ENCODE peak calls at places on chromosomes 7 and 10, in four cellular contexts. One of them, this sample, is unnamed.

GRCh38 chr7:76364198-76364584 is 5.4 kb upstream of the YWHAG start:
- DNase-seq in CD8-positive, alpha-beta T cell: no peak
- DNase-seq in lower leg skin: no peak
- DNase-seq in neural crest cell: no peak
- DNase-seq in this sample: no peak

GRCh38 chr10:73911553-73912004 is 647 bp downstream of the PLAU start:
- DNase-seq in CD8-positive, alpha-beta T cell: no peak
- DNase-seq in lower leg skin: peak
- DNase-seq in neural crest cell: no peak
- DNase-seq in this sample: no peak

GRCh38 chr10:10824611-10825148 is 193.0 kb upstream of the CELF2 start:
- DNase-seq in CD8-positive, alpha-beta T cell: no peak
- DNase-seq in lower leg skin: no peak
- DNase-seq in neural crest cell: no peak
- DNase-seq in this sample: no peak

GRCh38 chr7:71559214-71559613 is 427.3 kb downstream of the GALNT17 start:
- DNase-seq in CD8-positive, alpha-beta T cell: no peak
- DNase-seq in lower leg skin: no peak
- DNase-seq in neural crest cell: no peak
- DNase-seq in this sample: no peak

GRCh38 chr10:43881657-43882056 is 233.0 kb upstream of the ZNF32 start:
- DNase-seq in CD8-positive, alpha-beta T cell: no peak
- DNase-seq in lower leg skin: peak
- DNase-seq in neural crest cell: no peak
- DNase-seq in this sample: peak

GRCh38 chr10:91493313-91493712 is 83.2 kb downstream of the HECTD2 start:
- DNase-seq in CD8-positive, alpha-beta T cell: no peak
- DNase-seq in lower leg skin: no peak
- DNase-seq in neural crest cell: no peak
- DNase-seq in this sample: no peak

GRCh38 chr10:17586741-17587720 is 30.1 kb downstream of the HACD1 start:
- DNase-seq in CD8-positive, alpha-beta T cell: no peak
- DNase-seq in lower leg skin: no peak
- DNase-seq in neural crest cell: no peak
- DNase-seq in this sample: no peak

GRCh38 chr7:41940760-41941343 is 238.0 kb upstream of the INHBA start:
- DNase-seq in CD8-positive, alpha-beta T cell: no peak
- DNase-seq in lower leg skin: peak
- DNase-seq in neural crest cell: peak
- DNase-seq in this sample: no peak

GRCh38 chr10:99926925-99927718 is 82.6 kb downstream of the DNMBP start:
- DNase-seq in CD8-positive, alpha-beta T cell: no peak
- DNase-seq in lower leg skin: peak
- DNase-seq in neural crest cell: no peak
- DNase-seq in this sample: no peak

GRCh38 chr10:123911866-123912265 is 20.3 kb upstream of the CPXM2 start:
- DNase-seq in CD8-positive, alpha-beta T cell: no peak
- DNase-seq in lower leg skin: peak
- DNase-seq in neural crest cell: no peak
- DNase-seq in this sample: no peak

GRCh38 chr10:124306922-124307371 is 111.8 kb downstream of the OAT start:
- DNase-seq in CD8-positive, alpha-beta T cell: no peak
- DNase-seq in lower leg skin: peak
- DNase-seq in neural crest cell: no peak
- DNase-seq in this sample: no peak

GRCh38 chr10:50299948-50300669 is 48.8 kb upstream of the ASAH2 start:
- DNase-seq in CD8-positive, alpha-beta T cell: no peak
- DNase-seq in lower leg skin: no peak
- DNase-seq in neural crest cell: no peak
- DNase-seq in this sample: no peak

GRCh38 chr7:51043461-51043860 is 260.8 kb upstream of the GRB10 start:
- DNase-seq in CD8-positive, alpha-beta T cell: no peak
- DNase-seq in lower leg skin: peak
- DNase-seq in neural crest cell: no peak
- DNase-seq in this sample: no peak

GRCh38 chr10:43710772-43711471 is 62.2 kb upstream of the ZNF32 start:
- DNase-seq in CD8-positive, alpha-beta T cell: no peak
- DNase-seq in lower leg skin: no peak
- DNase-seq in neural crest cell: no peak
- DNase-seq in this sample: no peak

GRCh38 chr7:22943997-22944396 is 69.9 kb downstream of the HYCC1 start:
- DNase-seq in CD8-positive, alpha-beta T cell: no peak
- DNase-seq in lower leg skin: no peak
- DNase-seq in neural crest cell: no peak
- DNase-seq in this sample: no peak

GRCh38 chr7:150668472-150668911 is 17.0 kb upstream of the GIMAP2 start:
- DNase-seq in CD8-positive, alpha-beta T cell: no peak
- DNase-seq in lower leg skin: no peak
- DNase-seq in neural crest cell: no peak
- DNase-seq in this sample: no peak

GRCh38 chr10:37856881-37857286 is 526 bp downstream of the ZNF248 start:
- DNase-seq in CD8-positive, alpha-beta T cell: no peak
- DNase-seq in lower leg skin: peak
- DNase-seq in neural crest cell: peak
- DNase-seq in this sample: no peak

GRCh38 chr10:110209399-110209925 is 2.1 kb downstream of the MXI1 start:
- DNase-seq in CD8-positive, alpha-beta T cell: no peak
- DNase-seq in lower leg skin: peak
- DNase-seq in neural crest cell: peak
- DNase-seq in this sample: no peak

GRCh38 chr10:125060038-125060437 is 100.3 kb downstream of the CTBP2 start:
- DNase-seq in CD8-positive, alpha-beta T cell: no peak
- DNase-seq in lower leg skin: no peak
- DNase-seq in neural crest cell: no peak
- DNase-seq in this sample: no peak

GRCh38 chr7:151754142-151754590 is 122.7 kb downstream of the PRKAG2 start:
- DNase-seq in CD8-positive, alpha-beta T cell: no peak
- DNase-seq in lower leg skin: peak
- DNase-seq in neural crest cell: peak
- DNase-seq in this sample: no peak

GRCh38 chr10:77436257-77436780 is 201.3 kb downstream of the KCNMA1 start:
- DNase-seq in CD8-positive, alpha-beta T cell: no peak
- DNase-seq in lower leg skin: no peak
- DNase-seq in neural crest cell: no peak
- DNase-seq in this sample: no peak

GRCh38 chr10:70830185-70830584 is 14.4 kb downstream of the SGPL1 start:
- DNase-seq in CD8-positive, alpha-beta T cell: no peak
- DNase-seq in lower leg skin: no peak
- DNase-seq in neural crest cell: no peak
- DNase-seq in this sample: no peak

GRCh38 chr7:148939128-148939747 is 55.1 kb upstream of the EZH2 start:
- DNase-seq in CD8-positive, alpha-beta T cell: no peak
- DNase-seq in lower leg skin: no peak
- DNase-seq in neural crest cell: no peak
- DNase-seq in this sample: no peak

GRCh38 chr10:51503378-51503777 is 196.0 kb downstream of the CSTF2T start:
- DNase-seq in CD8-positive, alpha-beta T cell: no peak
- DNase-seq in lower leg skin: no peak
- DNase-seq in neural crest cell: no peak
- DNase-seq in this sample: no peak

GRCh38 chr10:4344544-4344994 is 481.4 kb upstream of the AKR1E2 start:
- DNase-seq in CD8-positive, alpha-beta T cell: no peak
- DNase-seq in lower leg skin: peak
- DNase-seq in neural crest cell: no peak
- DNase-seq in this sample: no peak

GRCh38 chr7:29619848-29620247 is 56.2 kb downstream of the PRR15 start:
- DNase-seq in CD8-positive, alpha-beta T cell: no peak
- DNase-seq in lower leg skin: no peak
- DNase-seq in neural crest cell: no peak
- DNase-seq in this sample: no peak

GRCh38 chr10:85979598-85979997 is 387.0 kb downstream of the GRID1 start:
- DNase-seq in CD8-positive, alpha-beta T cell: no peak
- DNase-seq in lower leg skin: no peak
- DNase-seq in neural crest cell: no peak
- DNase-seq in this sample: peak

GRCh38 chr7:94374721-94375120 is 20.0 kb upstream of the COL1A2 start:
- DNase-seq in CD8-positive, alpha-beta T cell: no peak
- DNase-seq in lower leg skin: no peak
- DNase-seq in neural crest cell: no peak
- DNase-seq in this sample: no peak

GRCh38 chr7:2040893-2041270 is 191.9 kb downstream of the MAD1L1 start:
- DNase-seq in CD8-positive, alpha-beta T cell: no peak
- DNase-seq in lower leg skin: peak
- DNase-seq in neural crest cell: no peak
- DNase-seq in this sample: no peak

GRCh38 chr7:137847418-137848050 is 760 bp upstream of the DGKI start:
- DNase-seq in CD8-positive, alpha-beta T cell: no peak
- DNase-seq in lower leg skin: no peak
- DNase-seq in neural crest cell: peak
- DNase-seq in this sample: no peak

GRCh38 chr10:76961841-76962240 is 675.8 kb downstream of the KCNMA1 start:
- DNase-seq in CD8-positive, alpha-beta T cell: no peak
- DNase-seq in lower leg skin: no peak
- DNase-seq in neural crest cell: no peak
- DNase-seq in this sample: no peak

GRCh38 chr10:71880425-71881306 is 29.6 kb upstream of the PSAP start:
- DNase-seq in CD8-positive, alpha-beta T cell: no peak
- DNase-seq in lower leg skin: no peak
- DNase-seq in neural crest cell: no peak
- DNase-seq in this sample: no peak

GRCh38 chr7:107850671-107851070 is 40.3 kb upstream of the DLD start:
- DNase-seq in CD8-positive, alpha-beta T cell: no peak
- DNase-seq in lower leg skin: no peak
- DNase-seq in neural crest cell: no peak
- DNase-seq in this sample: no peak

GRCh38 chr7:88262562-88262961 is 42.7 kb upstream of the SRI start:
- DNase-seq in CD8-positive, alpha-beta T cell: no peak
- DNase-seq in lower leg skin: no peak
- DNase-seq in neural crest cell: no peak
- DNase-seq in this sample: no peak

GRCh38 chr10:102408081-102408727 is 10.4 kb downstream of the PSD start:
- DNase-seq in CD8-positive, alpha-beta T cell: no peak
- DNase-seq in lower leg skin: no peak
- DNase-seq in neural crest cell: no peak
- DNase-seq in this sample: no peak

GRCh38 chr7:39493929-39494328 is 72.3 kb upstream of the YAE1 start:
- DNase-seq in CD8-positive, alpha-beta T cell: no peak
- DNase-seq in lower leg skin: no peak
- DNase-seq in neural crest cell: no peak
- DNase-seq in this sample: no peak

GRCh38 chr7:54704851-54705250 is 54.2 kb downstream of the SEC61G start:
- DNase-seq in CD8-positive, alpha-beta T cell: no peak
- DNase-seq in lower leg skin: no peak
- DNase-seq in neural crest cell: no peak
- DNase-seq in this sample: no peak

GRCh38 chr10:93859049-93859655 is 34.6 kb upstream of the SLC35G1 start:
- DNase-seq in CD8-positive, alpha-beta T cell: no peak
- DNase-seq in lower leg skin: no peak
- DNase-seq in neural crest cell: no peak
- DNase-seq in this sample: no peak

DNA sequence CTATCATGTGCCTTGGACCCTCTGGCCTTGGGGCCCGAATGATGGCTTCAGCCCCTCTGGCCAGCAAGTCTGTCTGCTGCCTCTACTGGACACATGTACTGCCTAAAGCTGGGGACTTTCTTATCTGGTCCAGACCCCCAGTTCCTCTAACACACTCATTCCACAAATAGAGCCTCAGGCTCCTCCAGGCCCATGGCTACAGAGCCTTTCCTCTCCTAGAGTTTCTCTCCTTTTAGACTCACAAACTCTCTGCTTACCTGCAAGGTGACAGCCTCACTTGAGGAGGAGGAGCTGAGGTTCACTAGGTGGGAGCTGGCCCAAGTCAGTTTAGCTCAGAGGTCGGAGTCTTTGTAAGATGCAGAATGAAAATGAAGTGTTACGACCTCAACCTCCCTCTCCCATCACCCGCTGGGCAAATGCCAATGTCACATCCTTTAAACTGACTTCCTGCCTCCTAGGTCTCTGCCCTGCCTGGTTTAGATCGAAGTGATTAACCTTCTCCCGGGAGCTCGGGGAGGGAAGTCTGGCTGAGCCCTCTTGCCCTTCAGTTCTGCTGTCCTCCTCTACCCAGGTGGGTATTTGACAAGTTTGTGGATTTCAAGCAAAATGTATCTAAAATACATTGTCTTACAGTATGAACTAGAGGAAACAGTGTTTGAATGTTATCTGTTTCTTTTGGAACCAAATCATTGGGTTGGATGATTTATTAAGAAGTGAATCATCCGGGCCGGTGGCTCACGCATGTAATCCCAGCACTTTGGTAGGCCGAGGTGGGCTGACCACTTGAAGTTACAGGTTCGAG is 71.8 kb upstream of the TNS3 start:
- DNase-seq in CD8-positive, alpha-beta T cell: no peak
- DNase-seq in lower leg skin: no peak
- DNase-seq in neural crest cell: no peak
- DNase-seq in this sample: no peak
- TF ChIP-seq CTCF in CD8-positive, alpha-beta T cell: no peak
- TF ChIP-seq CTCF in lower leg skin: no peak
- TF ChIP-seq CTCF in neural crest cell: no peak
- TF ChIP-seq CTCF in this sample: no peak

GRCh38 chr10:48444266-48444665 is 137.8 kb downstream of the MAPK8 start:
- DNase-seq in CD8-positive, alpha-beta T cell: no peak
- DNase-seq in lower leg skin: no peak
- DNase-seq in neural crest cell: no peak
- DNase-seq in this sample: no peak
- TF ChIP-seq CTCF in CD8-positive, alpha-beta T cell: no peak
- TF ChIP-seq CTCF in lower leg skin: no peak
- TF ChIP-seq CTCF in neural crest cell: peak
- TF ChIP-seq CTCF in this sample: peak

GRCh38 chr10:131891196-131891928 is 9.4 kb upstream of the PPP2R2D start:
- DNase-seq in CD8-positive, alpha-beta T cell: no peak
- DNase-seq in lower leg skin: no peak
- DNase-seq in neural crest cell: peak
- DNase-seq in this sample: no peak
- TF ChIP-seq CTCF in CD8-positive, alpha-beta T cell: no peak
- TF ChIP-seq CTCF in lower leg skin: no peak
- TF ChIP-seq CTCF in neural crest cell: peak
- TF ChIP-seq CTCF in this sample: peak

GRCh38 chr10:7526017-7526400 is 115.2 kb upstream of the SFMBT2 start:
- DNase-seq in CD8-positive, alpha-beta T cell: no peak
- DNase-seq in lower leg skin: no peak
- DNase-seq in neural crest cell: no peak
- DNase-seq in this sample: no peak

GRCh38 chr10:7532723-7533498 is 122.1 kb upstream of the SFMBT2 start:
- DNase-seq in CD8-positive, alpha-beta T cell: no peak
- DNase-seq in lower leg skin: peak
- DNase-seq in neural crest cell: peak
- DNase-seq in this sample: no peak

GRCh38 chr10:7525314-7526016 is 114.6 kb upstream of the SFMBT2 start:
- DNase-seq in CD8-positive, alpha-beta T cell: peak
- DNase-seq in lower leg skin: no peak
- DNase-seq in neural crest cell: peak
- DNase-seq in this sample: no peak

GRCh38 chr10:7527468-7527867 is 116.6 kb upstream of the SFMBT2 start:
- DNase-seq in CD8-positive, alpha-beta T cell: no peak
- DNase-seq in lower leg skin: peak
- DNase-seq in neural crest cell: no peak
- DNase-seq in this sample: no peak

DNA sequence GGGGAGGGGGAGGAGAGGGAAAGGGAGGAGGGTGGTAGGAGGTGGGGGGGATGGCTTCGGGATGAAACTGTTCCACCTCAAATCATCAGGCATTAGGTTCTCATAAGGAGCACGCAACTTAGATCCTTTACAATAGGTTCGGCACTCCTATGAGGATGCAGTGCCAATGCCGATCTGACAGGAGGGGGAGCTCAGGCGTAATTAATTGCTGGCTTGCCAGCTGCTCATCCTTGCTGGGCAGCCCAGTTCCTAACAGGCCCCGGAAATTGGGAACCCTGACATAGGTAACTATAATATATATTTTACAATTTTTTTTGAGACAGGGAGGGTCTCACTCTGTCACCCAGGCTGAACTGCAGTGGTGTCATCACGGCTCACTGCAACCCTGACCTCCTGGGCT is 118.8 kb upstream of the SFMBT2 start:
- DNase-seq in CD8-positive, alpha-beta T cell: no peak
- DNase-seq in lower leg skin: no peak
- DNase-seq in neural crest cell: no peak
- DNase-seq in this sample: no peak
- TF ChIP-seq CTCF in CD8-positive, alpha-beta T cell: no peak
- TF ChIP-seq CTCF in lower leg skin: no peak
- TF ChIP-seq CTCF in neural crest cell: peak
- TF ChIP-seq CTCF in this sample: peak

This sample was measured in type B pancreatic cell.